ENCODE peak calls at places on chromosomes 5 and 9, in five cellular contexts. Q is adrenal gland, J is esophagus squamous epithelium, A is lower lobe of right lung, G is breast epithelium. N is an unnamed sample. For H3K36me3, H3K4me1 and H3K27me3, the result is how much of the 10 kb centered on the place peaks cover.

GRCh38 chr9:14301582-14301981 is 12.4 kb downstream of the NFIB start:
- DNase-seq in J (no peak), A (no peak), Q (no peak), G (no peak), N (no peak)

GRCh38 chr5:61881821-61882220 is 424.2 kb upstream of the KIF2A start:
- DNase-seq in J (no peak), G (no peak), A (no peak), Q (no peak), N (no peak)

GRCh38 chr5:113140837-113141661 is 164.5 kb downstream of the DCP2 start:
- DNase-seq in J (no peak), A (no peak), G (no peak), Q (no peak), N (no peak)

GRCh38 chr9:68697846-68698245 is 7.2 kb upstream of the PIP5K1B start:
- DNase-seq in A (no peak), Q (no peak), G (no peak), J (no peak), N (no peak)

GRCh38 chr5:67234671-67235176 is 38.1 kb upstream of the CD180 start:
- DNase-seq in J (no peak), Q (peak), A (peak), G (no peak), N (no peak)

GRCh38 chr5:96388186-96388585 is 44.9 kb downstream of the PCSK1 start:
- DNase-seq in A (no peak), Q (no peak), G (no peak), J (no peak), N (no peak)

GRCh38 chr5:128693779-128694178 is 155.7 kb upstream of the FBN2 start:
- DNase-seq in J (no peak), G (no peak), Q (no peak), A (no peak), N (no peak)

GRCh38 chr5:60161340-60161934 is 267.9 kb upstream of the PDE4D start:
- DNase-seq in Q (no peak), G (no peak), J (no peak), A (no peak), N (no peak)

GRCh38 chr9:123399803-123400378 is 43.9 kb downstream of the CRB2 start:
- DNase-seq in A (no peak), J (no peak), G (no peak), Q (no peak), N (no peak)

GRCh38 chr5:20041326-20041977 is 53.5 kb upstream of the CDH18 start:
- DNase-seq in A (no peak), J (no peak), G (no peak), Q (no peak), N (no peak)

GRCh38 chr9:137697832-137698231 is 79.0 kb downstream of the EHMT1 start:
- DNase-seq in J (no peak), A (no peak), Q (no peak), G (no peak), N (no peak)

GRCh38 chr5:169641253-169641652 is 4.2 kb downstream of the DOCK2 start:
- DNase-seq in J (no peak), Q (no peak), G (no peak), A (no peak), N (no peak)

GRCh38 chr5:37494756-37495155 is 115.6 kb downstream of the WDR70 start:
- DNase-seq in Q (no peak), A (no peak), J (no peak), G (no peak), N (no peak)

DNA sequence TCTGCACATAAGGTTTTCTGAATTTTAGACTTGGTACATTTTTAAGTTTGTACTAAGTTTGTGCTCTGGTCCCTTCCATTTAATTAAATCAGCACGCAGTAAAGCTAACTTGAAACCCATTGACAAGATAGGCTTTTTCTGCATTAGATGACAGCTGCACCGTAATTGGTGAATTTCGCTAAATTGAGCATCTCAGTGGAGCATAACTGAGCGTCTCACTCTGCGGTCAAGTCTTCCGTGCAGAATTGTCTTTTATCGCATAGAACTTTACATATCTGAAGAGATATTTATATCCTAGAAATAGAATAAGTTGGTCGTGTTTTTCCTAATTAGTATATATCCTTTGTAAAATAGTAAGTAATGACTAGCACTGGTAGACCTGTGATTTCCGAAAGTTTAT is 4.1 kb downstream of the SUB1 start:
- DNase-seq in G (no peak), A (no peak), J (no peak), Q (no peak), N (no peak)
- H3K36me3 ChIP-seq in G (under half), A (half or more), J (half or more), Q (under half), N (under half)

GRCh38 chr5:146208916-146209522 is 5.6 kb downstream of the RBM27 start:
- DNase-seq in G (no peak), Q (no peak), A (no peak), J (no peak), N (no peak)

GRCh38 chr5:146203011-146203871 is at the start of gene RBM27:
- DNase-seq in J (peak), Q (peak), A (peak), G (peak), N (peak)

GRCh38 chr5:146203872-146204192 is 427 bp downstream of the RBM27 start:
- DNase-seq in Q (no peak), G (no peak), J (no peak), A (no peak), N (no peak)

GRCh38 chr5:146206257-146206656 is 2.9 kb downstream of the RBM27 start:
- DNase-seq in Q (no peak), G (no peak), A (no peak), J (no peak), N (no peak)

GRCh38 chr5:146205499-146206202 is 2.2 kb downstream of the RBM27 start:
- DNase-seq in A (no peak), G (no peak), J (no peak), Q (no peak), N (no peak)
- H3K4me1 ChIP-seq in A (under half), G (under half), J (under half), Q (under half), N (under half)

GRCh38 chr9:37788328-37788727 is 3.5 kb upstream of the EXOSC3 start:
- DNase-seq in A (no peak), G (no peak), Q (no peak), J (no peak), N (no peak)
- H3K27me3 ChIP-seq in A (under half), G (under half), Q (under half), J (under half), N (under half)

GRCh38 chr5:16265141-16265540 is 85.5 kb upstream of the MARCHF11 start:
- DNase-seq in Q (no peak), A (no peak), G (no peak), J (no peak), N (no peak)

GRCh38 chr5:16260000-16260399 is 80.4 kb upstream of the MARCHF11 start:
- DNase-seq in Q (no peak), A (no peak), G (no peak), J (no peak), N (no peak)
- H3K36me3 ChIP-seq in Q (under half), A (under half), G (under half), J (under half), N (under half)

DNA sequence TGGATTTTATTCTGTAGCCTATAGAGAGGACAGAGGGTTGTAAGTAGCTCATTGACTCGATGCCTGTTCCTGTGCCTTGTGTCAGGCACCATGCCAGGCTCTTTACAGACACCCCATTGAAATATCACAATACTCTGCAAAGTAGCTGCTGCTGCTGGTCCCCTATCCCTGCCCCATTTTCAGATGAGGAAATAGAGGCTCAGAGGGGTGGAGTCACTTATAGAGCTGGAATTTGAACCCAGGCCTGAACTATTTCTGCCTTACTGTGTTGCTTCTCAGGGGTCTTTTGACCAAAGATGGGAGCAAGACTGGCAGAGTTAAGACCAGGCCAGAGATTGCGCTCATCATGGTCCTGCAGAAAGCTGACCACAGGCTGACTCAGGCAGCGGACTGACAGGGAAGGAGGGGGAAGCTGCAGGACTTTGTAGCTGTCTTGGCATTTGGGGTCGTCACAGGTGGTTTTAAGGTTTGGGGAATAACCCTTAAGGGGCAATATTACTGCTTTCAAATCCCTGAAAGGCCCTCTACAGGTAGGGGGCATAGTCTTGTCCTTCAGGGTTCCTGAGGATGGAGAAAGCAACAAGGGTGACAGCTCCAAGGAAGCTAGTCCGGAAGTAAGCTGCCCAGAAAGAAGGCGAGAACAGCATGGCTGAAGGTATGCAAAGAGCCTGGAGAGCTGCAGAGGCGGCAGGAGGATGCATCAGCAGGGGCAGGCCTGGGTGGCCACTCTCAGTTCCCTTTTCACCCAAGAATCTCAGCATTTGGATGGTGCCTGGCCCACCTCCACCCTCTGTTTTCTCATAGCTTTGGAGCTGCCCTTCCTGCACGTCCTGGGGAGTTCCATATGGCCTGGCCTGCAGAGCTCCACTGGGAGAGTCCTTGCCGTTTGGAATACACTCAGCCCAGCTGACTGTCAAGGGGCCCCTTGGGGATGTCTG is 18.3 kb upstream of the NDST1 start:
- DNase-seq in A (no peak), J (no peak), Q (no peak), G (no peak), N (no peak)
- H3K4me1 ChIP-seq in A (half or more), J (half or more), Q (half or more), G (under half), N (under half)

DNA sequence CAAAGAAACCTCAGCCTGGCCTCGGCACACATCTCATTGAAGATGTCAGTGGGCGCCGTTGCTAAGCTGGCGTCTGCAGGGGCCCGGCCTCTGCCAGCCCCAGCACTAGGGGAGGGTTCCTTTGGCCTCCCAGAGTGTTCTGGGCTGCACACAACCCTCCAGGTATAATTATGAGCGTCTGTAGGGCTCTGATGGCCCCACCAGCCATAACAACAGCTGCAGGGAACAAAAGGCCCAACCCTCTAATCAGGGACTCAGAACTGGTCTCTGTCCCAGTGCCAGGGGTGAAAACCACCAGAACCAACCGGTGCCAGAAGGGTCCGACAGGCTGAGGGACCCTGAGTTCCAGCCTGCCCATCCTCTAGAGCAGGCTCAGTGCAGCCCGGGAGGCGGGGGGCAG is 39.5 kb upstream of the SLC12A7 start:
- DNase-seq in A (no peak), Q (no peak), G (no peak), J (no peak), N (no peak)
- H3K27me3 ChIP-seq in A (under half), Q (under half), G (under half), J (under half), N (under half)

DNA sequence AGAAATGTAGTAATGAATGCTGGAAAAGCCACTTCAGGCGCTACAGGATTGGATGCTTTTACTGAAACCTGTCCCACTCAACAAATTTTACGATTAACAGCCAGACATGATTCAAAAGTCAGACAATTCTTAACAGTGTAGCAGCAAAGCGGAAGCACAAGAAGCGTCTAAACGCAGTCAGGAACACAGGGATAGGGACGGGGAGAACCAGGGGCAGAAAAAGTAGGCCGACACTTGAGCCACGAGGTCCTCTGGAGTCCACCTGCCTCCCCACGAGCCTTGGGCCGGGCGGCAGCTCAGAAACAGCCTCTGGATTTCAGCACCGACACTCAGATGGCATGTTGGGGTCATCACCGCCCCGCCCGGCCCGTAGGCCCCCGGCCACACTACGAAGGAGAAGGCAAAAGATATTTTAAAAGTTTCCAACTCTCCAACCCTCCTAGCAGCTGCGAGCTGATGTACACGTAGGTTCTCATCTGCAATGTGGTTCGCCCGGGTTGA is 636 bp downstream of the RACK1 start:
- DNase-seq in J (no peak), A (no peak), Q (no peak), G (no peak), N (no peak)
- H3K36me3 ChIP-seq in J (under half), A (under half), Q (under half), G (under half), N (under half)

N was measured in naive thymus-derived CD4-positive, alpha-beta T cell.